ENCODE peak calls at places on chromosomes 11 and 22, in seven cellular contexts. O is H54; U is left cardiac atrium; K is iPS-NIHi11; S is midbrain; V is naive thymus-derived CD8-positive, alpha-beta T cell; F is amygdala. P is an unnamed sample.

GRCh38 chr11:64094463-64095223 is 58.9 kb downstream of the FLRT1 start:
- DNase-seq in S (no peak), U (no peak), F (no peak), K (peak), V (no peak), O (peak), P (peak)

GRCh38 chr11:126115253-126115540 is 52.5 kb upstream of the CDON start:
- DNase-seq in S (no peak), K (no peak), O (no peak), U (peak), F (no peak), V (no peak), P (peak)

GRCh38 chr11:65872555-65873279 is at the start of gene EFEMP2:
- DNase-seq in S (no peak), K (peak), O (no peak), V (no peak), F (no peak), U (no peak), P (no peak)

GRCh38 chr11:112363527-112363926 is 102.9 kb upstream of the PLET1 start:
- DNase-seq in F (no peak), U (no peak), O (no peak), K (no peak), S (no peak), V (no peak), P (no peak)

GRCh38 chr11:69444381-69445130 is 36.9 kb upstream of the LINC01488 start:
- DNase-seq in S (no peak), V (no peak), F (no peak), K (peak), O (no peak), U (peak), P (peak)

GRCh38 chr11:108111126-108111525 is 10.2 kb upstream of the ACAT1 start:
- DNase-seq in S (no peak), V (no peak), K (no peak), U (no peak), F (no peak), O (no peak), P (no peak)

GRCh38 chr22:37282385-37282677 is at the start of gene CYTH4:
- DNase-seq in S (no peak), U (peak), F (no peak), V (peak), K (no peak), O (peak), P (peak)

GRCh38 chr22:28710889-28711285 is 30.7 kb downstream of the CHEK2 start:
- DNase-seq in O (no peak), U (no peak), S (no peak), K (no peak), V (no peak), F (no peak), P (no peak)

GRCh38 chr22:19550382-19550781 is 26.2 kb upstream of the CLDN5 start:
- DNase-seq in K (no peak), V (no peak), F (no peak), U (no peak), O (no peak), S (no peak), P (no peak)

GRCh38 chr11:105699203-105699602 is 89.3 kb downstream of the GRIA4 start:
- DNase-seq in F (no peak), O (no peak), V (no peak), S (no peak), U (no peak), K (no peak), P (no peak)

GRCh38 chr22:36379593-36380361 is 8.0 kb downstream of the MYH9 start:
- DNase-seq in O (no peak), U (peak), K (no peak), V (peak), S (no peak), F (no peak), P (peak)

GRCh38 chr22:49965291-49966040 is 4.9 kb downstream of the PIM3 start:
- DNase-seq in O (no peak), K (peak), S (no peak), V (no peak), U (no peak), F (no peak), P (no peak)